ENCODE peak calls at places on chromosomes 11 and 22, in seven cellular contexts. K is fibroblast of mammary gland, V is psoas muscle, Y is heart right ventricle, I is neural progenitor cell, G is fibroblast of the aortic adventitia, Q is fibroblast of lung. E is an unnamed sample.
A peak's percentile ranks its signal among the peaks of the same experiment; 100 is the strongest.

GRCh38 chr22:29580200-29580810 is 608 bp downstream of the NIPSNAP1 start:
- DNase-seq in K (no peak), Y (no peak), I (peak; percentile 22), V (no peak), G (no peak), Q (no peak), E (no peak)

GRCh38 chr22:41377846-41378245 is 3.9 kb upstream of the TEF start:
- DNase-seq in I (no peak), Q (no peak), Y (no peak), V (no peak), K (no peak), G (no peak), E (no peak)

GRCh38 chr22:49380828-49381114 is 446.9 kb downstream of the BRD1 start:
- DNase-seq in V (no peak), G (no peak), Q (no peak), I (no peak), Y (no peak), K (no peak), E (no peak)

GRCh38 chr11:73200256-73200655 is 17.8 kb upstream of the P2RY2 start:
- DNase-seq in Q (no peak), Y (no peak), K (no peak), I (peak; percentile 42), V (peak; percentile 26), G (no peak), E (peak; percentile 66)

GRCh38 chr11:118907749-118908106 is 18.0 kb downstream of the BCL9L start:
- DNase-seq in G (no peak), Q (no peak), K (peak; percentile 51), V (no peak), Y (no peak), I (peak; percentile 64), E (no peak)

GRCh38 chr11:58562375-58562800 is 13.3 kb downstream of the LPXN start:
- DNase-seq in I (no peak), G (no peak), V (no peak), Q (no peak), K (no peak), Y (no peak), E (peak; percentile 23)

GRCh38 chr22:37054600-37055365 is 3.2 kb downstream of the KCTD17 start:
- DNase-seq in Y (no peak), I (no peak), G (no peak), K (no peak), V (no peak), Q (no peak), E (no peak)

GRCh38 chr11:3137486-3138177 is 27.5 kb downstream of the OSBPL5 start:
- DNase-seq in V (peak; percentile 63), G (no peak), K (peak; percentile 34), I (no peak), Q (no peak), Y (no peak), E (no peak)

GRCh38 chr11:40328890-40329617 is 1130.4 kb downstream of the LRRC4C start:
- DNase-seq in I (no peak), Q (peak; percentile 100), Y (peak; percentile 31), V (no peak), K (peak; percentile 99), G (peak; percentile 99), E (peak; percentile 100)

GRCh38 chr22:35947794-35948425 is 80.7 kb downstream of the RBFOX2 start:
- DNase-seq in Q (peak; percentile 55), K (peak; percentile 64), Y (no peak), I (no peak), G (no peak), V (no peak), E (peak; percentile 44)

GRCh38 chr11:115334932-115335788 is 169.1 kb downstream of the CADM1 start:
- DNase-seq in Y (no peak), K (peak; percentile 38), Q (peak; percentile 64), G (peak; percentile 42), V (no peak), I (peak; percentile 23), E (peak; percentile 55)
- TF ChIP-seq CTCF in Y (peak; percentile 69), K (peak; percentile 58), Q (peak; percentile 68), G (peak; percentile 61), V (peak; percentile 81), I (peak; percentile 87), E (peak; percentile 65)

DNA sequence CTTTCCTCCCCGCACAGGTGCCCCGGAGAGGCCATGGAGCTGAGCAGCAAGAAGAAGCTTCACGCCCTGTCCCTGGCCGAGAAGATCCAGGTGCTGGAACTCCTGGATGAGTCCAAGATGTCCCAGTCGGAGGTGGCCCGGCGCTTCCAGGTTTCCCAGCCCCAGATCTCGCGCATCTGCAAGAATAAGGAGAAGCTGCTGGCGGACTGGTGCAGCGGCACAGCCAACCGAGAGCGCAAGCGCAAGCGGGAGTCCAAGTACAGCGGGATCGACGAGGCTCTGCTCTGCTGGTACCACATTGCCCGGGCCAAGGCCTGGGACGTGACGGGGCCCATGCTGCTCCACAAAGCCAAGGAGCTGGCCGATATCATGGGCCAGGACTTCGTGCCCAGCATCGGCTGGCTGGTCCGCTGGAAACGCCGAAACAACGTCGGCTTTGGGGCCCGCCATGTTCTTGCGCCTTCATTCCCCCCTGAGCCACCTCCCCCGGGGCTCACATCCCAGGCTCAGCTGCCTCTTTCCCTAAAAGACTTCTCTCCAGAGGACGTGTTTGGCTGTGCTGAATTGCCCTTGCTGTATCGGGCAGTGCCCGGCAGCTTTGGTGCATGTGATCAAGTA is 1.3 kb downstream of the TIGD3 start:
- DNase-seq in I (peak; percentile 56), Y (no peak), G (peak; percentile 48), V (peak; percentile 61), Q (peak; percentile 31), K (peak; percentile 43), E (peak; percentile 57)
- H3K4me3 ChIP-seq in I (peak overlapping the region; percentile 70), Y (peak overlapping the region; percentile 74), G (peak overlapping the region; percentile 47), V (peak overlapping the region; percentile 77), Q (peak overlapping the region; percentile 44), K (no peak overlapping the region), E (peak overlapping the region; percentile 37)

GRCh38 chr11:116511684-116512083 is 261.1 kb downstream of the BUD13 start:
- DNase-seq in V (no peak), Y (no peak), I (no peak), G (no peak), K (no peak), Q (no peak), E (no peak)

GRCh38 chr11:116515666-116516184 is 257.1 kb downstream of the BUD13 start:
- DNase-seq in V (no peak), Y (no peak), Q (no peak), G (no peak), I (no peak), K (no peak), E (no peak)

GRCh38 chr11:116512841-116513240 is 259.9 kb downstream of the BUD13 start:
- DNase-seq in Q (no peak), V (no peak), I (no peak), Y (no peak), K (no peak), G (no peak), E (no peak)

GRCh38 chr11:116513278-116513823 is 259.4 kb downstream of the BUD13 start:
- DNase-seq in Q (no peak), K (no peak), G (no peak), Y (no peak), I (no peak), V (no peak), E (no peak)

GRCh38 chr11:116513894-116514293 is 258.9 kb downstream of the BUD13 start:
- DNase-seq in I (peak; percentile 69), Y (peak; percentile 12), K (peak; percentile 46), V (no peak), Q (peak; percentile 3), G (peak; percentile 43), E (peak; percentile 18)
- TF ChIP-seq CTCF in I (peak; percentile 61), Y (no peak), K (peak; percentile 29), V (no peak), Q (peak; percentile 12), G (peak; percentile 46), E (peak; percentile 16)

GRCh38 chr11:111574373-111575230 is 27.6 kb upstream of the SIK2 start:
- DNase-seq in V (no peak), K (no peak), Q (no peak), I (no peak), G (no peak), Y (no peak), E (peak; percentile 72)
- H3K4me3 ChIP-seq in V (peak overlapping the region; percentile 42), K (no peak overlapping the region), Q (peak overlapping the region; percentile 38), I (no peak overlapping the region), G (no peak overlapping the region), Y (peak overlapping the region; percentile 34), E (peak overlapping the region; percentile 20)

GRCh38 chr11:79259800-79260199 is 181.0 kb downstream of the TENM4 start:
- DNase-seq in I (no peak), Y (no peak), V (no peak), Q (no peak), K (no peak), G (no peak), E (peak; percentile 47)
- TF ChIP-seq CTCF in I (no peak), Y (no peak), V (no peak), Q (peak; percentile 22), K (peak; percentile 27), G (peak; percentile 26), E (peak; percentile 64)

GRCh38 chr11:102438311-102439062 is 14.1 kb downstream of the TMEM123 start:
- DNase-seq in Q (no peak), G (no peak), V (no peak), I (no peak), Y (no peak), K (peak; percentile 71), E (no peak)
- H3K4me3 ChIP-seq in Q (no peak overlapping the region), G (no peak overlapping the region), V (no peak overlapping the region), I (no peak overlapping the region), Y (no peak overlapping the region), K (no peak overlapping the region), E (no peak overlapping the region)

GRCh38 chr11:77112641-77113381 is 10.2 kb downstream of the OMP start:
- DNase-seq in Y (no peak), V (peak; percentile 46), I (no peak), K (no peak), Q (no peak), G (no peak), E (no peak)

GRCh38 chr11:77115181-77115611 is 12.6 kb downstream of the OMP start:
- DNase-seq in I (no peak), Q (no peak), V (peak; percentile 48), Y (no peak), K (no peak), G (no peak), E (no peak)

GRCh38 chr11:77111946-77112345 is 9.3 kb downstream of the OMP start:
- DNase-seq in Q (no peak), I (no peak), K (no peak), G (no peak), Y (no peak), V (no peak), E (no peak)

GRCh38 chr11:77114089-77114463 is 11.4 kb downstream of the OMP start:
- DNase-seq in Y (no peak), I (no peak), V (no peak), K (no peak), G (no peak), Q (no peak), E (no peak)

GRCh38 chr11:77113382-77114088 is 10.9 kb downstream of the OMP start:
- DNase-seq in Q (peak; percentile 54), Y (no peak), K (peak; percentile 47), V (peak; percentile 26), I (peak; percentile 70), G (peak; percentile 52), E (peak; percentile 70)
- TF ChIP-seq CTCF in Q (peak; percentile 69), Y (peak; percentile 35), K (peak; percentile 60), V (peak; percentile 42), I (peak; percentile 76), G (peak; percentile 53), E (peak; percentile 78)